ENCODE peak calls at places on chromosomes 3 and 15, in four cellular contexts. X is neuronal stem cell, V is mesenchymal stem cell, J is HCT116. P is an unnamed sample.

GRCh38 chr3:111070772-111071256 is 802 bp upstream of the NECTIN3 start:
- DNase-seq in X (no peak), J (no peak), V (no peak), P (no peak)

GRCh38 chr15:49270541-49271421 is 100.7 kb downstream of the GALK2 start:
- DNase-seq in V (no peak), X (peak; percentile 2), J (no peak), P (no peak)

GRCh38 chr15:74808073-74808839 is 4.4 kb upstream of the LMAN1L start:
- DNase-seq in V (no peak), J (no peak), X (no peak), P (no peak)

GRCh38 chr3:131794766-131795381 is 239.9 kb downstream of the CPNE4 start:
- DNase-seq in J (peak; percentile 39), V (peak; percentile 58), X (peak; percentile 51), P (peak; percentile 58)

GRCh38 chr3:23671901-23672589 is 133.7 kb upstream of the UBE2E1 start:
- DNase-seq in V (no peak), X (no peak), J (no peak), P (peak; percentile 34)

GRCh38 chr3:132318451-132318850 is 1.2 kb downstream of the ACP3 start:
- DNase-seq in X (no peak), J (no peak), V (peak; percentile 44), P (no peak)

GRCh38 chr3:42349765-42350594 is 60.4 kb downstream of the LYZL4 start:
- DNase-seq in X (no peak), J (no peak), V (no peak), P (no peak)

GRCh38 chr3:61718565-61718964 is 157.2 kb downstream of the PTPRG start:
- DNase-seq in V (no peak), X (no peak), J (no peak), P (no peak)

GRCh38 chr3:139427283-139428060 is 38.0 kb upstream of the COPB2 start:
- DNase-seq in J (peak; percentile 60), V (peak; percentile 81), X (peak; percentile 62), P (peak; percentile 69)

GRCh38 chr3:30305021-30305420 is 301.4 kb upstream of the TGFBR2 start:
- DNase-seq in J (no peak), V (no peak), X (no peak), P (no peak)

GRCh38 chr3:90091557-90091956 is 984.1 kb downstream of the EPHA3 start:
- DNase-seq in X (no peak), J (no peak), V (peak; percentile 71), P (no peak)

GRCh38 chr3:53823026-53823955 is 22.9 kb downstream of the CHDH start:
- DNase-seq in J (no peak), X (no peak), V (no peak), P (no peak)

GRCh38 chr15:51883436-51883835 is 54.0 kb downstream of the TMOD3 start:
- DNase-seq in X (no peak), V (peak; percentile 42), J (no peak), P (no peak)

GRCh38 chr15:52496776-52497470 is 31.8 kb downstream of the MYO5A start:
- DNase-seq in X (no peak), J (peak; percentile 49), V (peak; percentile 44), P (peak; percentile 62)

GRCh38 chr3:46096336-46096735 is 69.1 kb upstream of the XCR1 start:
- DNase-seq in X (no peak), J (no peak), V (no peak), P (no peak)

GRCh38 chr3:117665311-117665710 is 955.7 kb downstream of the TUSC7 start:
- DNase-seq in X (no peak), J (no peak), V (no peak), P (no peak)

GRCh38 chr3:122576174-122576940 is 1.1 kb upstream of the PARP15 start:
- DNase-seq in V (peak; percentile 19), J (no peak), X (no peak), P (no peak)

GRCh38 chr15:52076889-52077781 is 35.4 kb downstream of the BCL2L10 start:
- DNase-seq in X (no peak), V (peak; percentile 94), J (peak; percentile 37), P (peak; percentile 29)

GRCh38 chr3:133805384-133805701 is 272 bp upstream of the SRPRB start:
- DNase-seq in J (no peak), V (no peak), X (no peak), P (no peak)

GRCh38 chr3:127438371-127438770 is 150.5 kb upstream of the PRR20G start:
- DNase-seq in J (no peak), X (no peak), V (no peak), P (no peak)

GRCh38 chr3:14199641-14200040 is 21.0 kb downstream of the LSM3 start:
- DNase-seq in J (no peak), V (no peak), X (no peak), P (no peak)
- H3K27ac ChIP-seq in J (no peak overlapping the region), V (peak overlapping the region; percentile 11), X (no peak overlapping the region), P (no peak overlapping the region)

DNA sequence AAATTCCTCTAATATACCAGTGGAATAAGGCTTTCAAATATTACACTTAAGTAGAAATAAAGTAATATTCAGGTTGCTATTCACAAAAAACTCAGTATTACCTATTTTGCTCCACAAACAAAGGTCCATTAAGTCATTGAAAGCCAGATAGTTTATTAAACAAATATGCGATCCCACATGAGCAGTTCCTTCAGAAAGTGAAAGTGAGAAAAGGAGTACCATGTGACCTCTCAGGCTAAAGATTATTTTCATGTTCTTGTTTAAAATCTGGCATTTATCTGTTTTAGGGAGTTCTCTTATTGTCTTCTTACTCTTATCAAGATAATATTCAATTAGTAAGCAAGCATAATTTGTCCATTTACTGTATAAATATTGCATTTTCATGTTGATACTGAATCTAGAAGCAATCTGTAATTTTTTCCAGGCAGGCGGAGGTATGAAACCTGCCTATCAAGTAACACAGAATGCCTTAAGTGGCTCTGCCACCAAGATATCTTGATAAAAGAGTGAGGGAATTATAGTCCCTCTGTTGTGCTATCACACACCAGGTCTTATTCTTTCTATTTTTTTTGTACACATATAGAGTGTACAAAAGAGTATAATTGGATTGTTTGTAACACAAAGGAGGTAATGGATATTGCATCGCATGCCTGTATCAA is 20.1 kb upstream of the PLSCR5 start:
- DNase-seq in X (no peak), J (no peak), V (peak; percentile 29), P (peak; percentile 66)
- H3K4me3 ChIP-seq in X (no peak overlapping the region), J (no peak overlapping the region), V (peak overlapping the region; percentile 59), P (peak overlapping the region; percentile 7)

GRCh38 chr3:15636028-15636709 is 34.6 kb downstream of the BTD start:
- DNase-seq in J (peak; percentile 67), V (peak; percentile 94), X (no peak), P (peak; percentile 96)
- H2AFZ ChIP-seq in J (peak overlapping the region; percentile 75), V (peak overlapping the region; percentile 73), X (peak overlapping the region; percentile 82), P (no peak overlapping the region)

GRCh38 chr15:96274087-96274440 is 56.4 kb upstream of the NR2F2 start:
- DNase-seq in V (no peak), X (no peak), J (no peak), P (no peak)
- H3K27ac ChIP-seq in V (peak overlapping the region; percentile 89), X (no peak overlapping the region), J (peak overlapping the region; percentile 83), P (peak overlapping the region; percentile 90)

DNA sequence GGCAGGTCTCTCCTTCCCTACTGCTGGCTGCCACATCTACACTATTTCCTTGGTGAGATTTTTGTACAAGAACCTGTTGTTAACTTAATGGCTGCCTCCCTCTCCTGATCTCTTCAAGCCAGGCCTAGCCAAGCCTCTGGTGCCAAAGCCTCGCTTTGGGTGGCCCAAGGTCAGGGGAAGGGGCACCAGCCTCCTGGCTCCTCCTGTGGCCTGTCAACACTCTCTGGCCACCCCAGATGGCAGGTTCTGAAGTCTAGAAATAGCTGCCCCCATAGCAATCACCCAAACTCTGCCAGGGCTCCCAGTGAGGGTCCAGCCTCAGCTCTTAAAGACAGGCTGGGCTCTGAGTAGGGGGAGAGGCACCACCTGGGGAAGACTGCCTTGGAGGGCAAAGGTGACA is 5.0 kb downstream of the IFRD2 start:
- DNase-seq in V (no peak), X (no peak), J (no peak), P (no peak)
- H3K4me3 ChIP-seq in V (no peak overlapping the region), X (no peak overlapping the region), J (no peak overlapping the region), P (no peak overlapping the region)

DNA sequence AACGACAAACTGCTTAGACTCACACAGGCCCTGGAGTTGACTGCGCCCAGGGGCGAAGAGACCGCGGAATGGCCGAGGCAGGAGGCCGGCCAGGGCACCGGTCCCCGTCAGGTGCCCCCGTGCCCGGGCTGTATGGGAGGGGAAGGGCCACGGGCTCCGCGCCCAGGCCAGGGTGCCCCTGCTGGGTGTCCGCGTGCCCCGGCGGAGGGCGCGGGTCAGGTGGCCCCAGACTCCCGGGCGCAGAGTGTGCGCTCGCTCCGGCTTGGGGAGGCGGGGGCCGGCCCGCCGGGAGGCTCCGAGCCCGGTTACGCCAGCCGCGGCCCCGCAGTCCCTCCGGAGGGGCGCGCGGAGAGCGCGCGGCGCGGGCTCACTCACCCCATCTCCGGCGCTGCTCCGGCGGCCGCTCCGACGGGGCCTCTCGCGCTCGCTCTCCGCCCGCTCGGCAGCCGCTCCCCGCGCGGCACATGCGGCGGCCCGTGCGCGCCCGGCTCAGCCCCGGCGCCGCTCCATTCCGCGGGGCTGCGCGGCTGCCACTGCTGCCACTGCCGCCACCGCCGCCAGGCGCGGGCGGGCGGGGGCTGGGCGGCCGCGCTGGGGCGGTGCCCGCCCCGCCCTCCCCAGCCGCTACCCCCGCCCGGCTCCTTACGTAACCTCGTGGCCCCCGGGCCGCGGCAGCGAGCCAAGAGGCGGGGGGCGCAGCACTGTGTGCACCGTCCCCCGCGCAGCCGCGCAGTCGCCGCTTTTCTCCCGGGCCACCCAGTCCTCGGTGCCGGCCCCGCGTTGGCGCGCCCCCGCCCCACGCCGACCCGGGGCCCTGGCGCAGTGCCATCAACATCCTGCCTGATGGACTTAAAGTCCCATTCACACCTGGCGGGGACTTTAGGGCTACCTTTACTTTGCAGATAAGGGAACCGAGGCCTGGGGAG is at the start of gene HOMER2:
- DNase-seq in J (no peak), V (no peak), X (peak; percentile 40), P (no peak)
- H2AFZ ChIP-seq in J (no peak within 1 kb of the TSS), V (no peak within 1 kb of the TSS), X (peak within 1 kb of the TSS; percentile 88), P (peak within 1 kb of the TSS; percentile 44)

GRCh38 chr3:194676471-194676870 is 4.5 kb upstream of the LSG1 start:
- DNase-seq in V (no peak), X (no peak), J (no peak), P (no peak)
- H3K27ac ChIP-seq in V (no peak overlapping the region), X (no peak overlapping the region), J (no peak overlapping the region), P (no peak overlapping the region)

GRCh38 chr3:71444028-71444860 is 139.3 kb downstream of the FOXP1 start:
- DNase-seq in X (no peak), J (no peak), V (peak; percentile 32), P (peak; percentile 85)

GRCh38 chr3:71446734-71447133 is 136.8 kb downstream of the FOXP1 start:
- DNase-seq in V (no peak), X (no peak), J (no peak), P (no peak)

GRCh38 chr3:71443332-71443731 is 140.2 kb downstream of the FOXP1 start:
- DNase-seq in J (no peak), V (no peak), X (no peak), P (no peak)

GRCh38 chr3:71446260-71446659 is 137.3 kb downstream of the FOXP1 start:
- DNase-seq in V (no peak), X (no peak), J (no peak), P (no peak)

GRCh38 chr3:71444861-71445259 is 138.7 kb downstream of the FOXP1 start:
- DNase-seq in V (no peak), J (no peak), X (no peak), P (no peak)
- H3K4me3 ChIP-seq in V (no peak overlapping the region), J (no peak overlapping the region), X (no peak overlapping the region), P (no peak overlapping the region)

GRCh38 chr3:14434105-14434504 is 31.7 kb downstream of the SLC6A6 start:
- DNase-seq in X (no peak), V (peak; percentile 65), J (no peak), P (peak; percentile 41)
- H2AFZ ChIP-seq in X (no peak overlapping the region), V (no peak overlapping the region), J (no peak overlapping the region), P (no peak overlapping the region)